ENCODE peak calls at places on chromosomes 6 and 20, in ten cellular contexts. T, A, Q, H, X, V, W, Y, O and K are unnamed samples.

GRCh38 chr20:37796121-37796520 is 102.3 kb downstream of the CTNNBL1 start:
- DNase-seq in T (no peak), A (no peak), Q (no peak), H (no peak), X (no peak), V (no peak), W (no peak), Y (peak), O (no peak), K (no peak)

GRCh38 chr6:33578588-33579011 is 1.5 kb downstream of the BAK1 start:
- DNase-seq in T (no peak), A (no peak), Q (no peak), H (no peak), X (no peak), V (no peak), W (no peak), Y (no peak), O (no peak), K (no peak)

GRCh38 chr6:128361378-128361777 is 159.0 kb downstream of the PTPRK start:
- DNase-seq in T (no peak), A (no peak), Q (no peak), H (no peak), X (no peak), V (no peak), W (no peak), Y (no peak), O (no peak), K (no peak)

GRCh38 chr6:133187114-133187513 is 54.0 kb upstream of the EYA4 start:
- DNase-seq in T (no peak), A (no peak), Q (no peak), H (no peak), X (no peak), V (no peak), W (no peak), Y (no peak), O (no peak), K (no peak)

GRCh38 chr6:111601875-111602274 is 3.8 kb downstream of the TRAF3IP2 start:
- DNase-seq in T (no peak), A (peak), Q (peak), H (no peak), X (no peak), V (no peak), W (no peak), Y (peak), O (no peak), K (no peak)

GRCh38 chr6:1325471-1326309 is 13.8 kb downstream of the FOXQ1 start:
- DNase-seq in T (no peak), A (no peak), Q (no peak), H (peak), X (peak), V (no peak), W (no peak), Y (no peak), O (no peak), K (no peak)

GRCh38 chr20:45425561-45425960 is 9.6 kb downstream of the PIGT start:
- DNase-seq in T (peak), A (no peak), Q (no peak), H (no peak), X (no peak), V (no peak), W (no peak), Y (no peak), O (no peak), K (no peak)

GRCh38 chr6:122692175-122692598 is 82.0 kb downstream of the PKIB start:
- DNase-seq in T (no peak), A (no peak), Q (no peak), H (no peak), X (no peak), V (no peak), W (peak), Y (no peak), O (no peak), K (no peak)

GRCh38 chr6:42520786-42521607 is 42.8 kb upstream of the UBR2 start:
- DNase-seq in T (no peak), A (no peak), Q (no peak), H (no peak), X (peak), V (no peak), W (no peak), Y (no peak), O (no peak), K (no peak)

GRCh38 chr20:46252352-46253091 is 55.8 kb downstream of the CDH22 start:
- DNase-seq in T (no peak), A (no peak), Q (no peak), H (no peak), X (no peak), V (no peak), W (no peak), Y (no peak), O (no peak), K (no peak)

DNA sequence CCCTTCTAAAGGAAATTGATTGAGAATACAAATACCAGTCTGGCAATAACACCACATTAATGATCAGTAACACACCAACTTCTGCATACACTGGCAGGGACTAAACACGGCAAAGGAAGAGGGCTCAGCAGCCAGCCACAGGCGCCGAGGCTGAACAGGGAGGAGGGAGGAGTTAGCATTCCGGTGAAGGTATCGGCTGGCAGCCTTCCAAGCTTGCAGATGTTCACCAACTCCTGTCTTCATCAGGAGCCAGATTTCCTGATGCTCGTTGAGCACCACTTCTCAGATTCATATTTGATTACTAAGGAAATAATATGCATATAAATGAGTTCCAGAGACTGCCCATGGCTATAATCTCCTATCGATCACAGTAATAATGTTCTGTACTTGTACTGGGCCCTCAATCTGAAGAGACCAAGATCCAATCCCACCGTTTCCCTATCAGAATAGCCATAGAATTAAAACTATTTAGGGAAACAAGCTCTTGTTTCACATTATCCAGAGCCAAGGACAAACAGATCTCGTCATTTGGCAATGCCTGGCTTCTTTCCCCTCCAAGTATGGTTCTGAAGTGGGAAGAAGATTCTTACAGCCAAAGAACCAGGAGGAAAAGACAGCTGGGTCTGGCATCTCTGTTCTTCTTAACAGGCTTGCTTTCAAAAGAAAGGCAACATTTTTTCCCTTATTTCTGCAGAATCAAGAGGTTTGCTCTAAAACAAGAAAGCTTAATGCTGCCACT is 42.2 kb downstream of the GFOD1 start:
- DNase-seq in T (no peak), A (peak), Q (peak), H (no peak), X (no peak), V (no peak), W (peak), Y (peak), O (no peak), K (peak)
- H3K27ac ChIP-seq in T (peak), A (peak), Q (peak), H (no peak), X (no peak), V (peak), W (peak), Y (peak), O (no peak), K (no peak)

GRCh38 chr6:12861603-12862002 is 145.0 kb downstream of the PHACTR1 start:
- DNase-seq in T (no peak), A (no peak), Q (no peak), H (no peak), X (no peak), V (no peak), W (no peak), Y (no peak), O (no peak), K (no peak)
- TF ChIP-seq POLR2A in T (no peak), A (no peak), Q (no peak), H (no peak), X (no peak), V (no peak), W (no peak), Y (no peak), O (no peak), K (no peak)

DNA sequence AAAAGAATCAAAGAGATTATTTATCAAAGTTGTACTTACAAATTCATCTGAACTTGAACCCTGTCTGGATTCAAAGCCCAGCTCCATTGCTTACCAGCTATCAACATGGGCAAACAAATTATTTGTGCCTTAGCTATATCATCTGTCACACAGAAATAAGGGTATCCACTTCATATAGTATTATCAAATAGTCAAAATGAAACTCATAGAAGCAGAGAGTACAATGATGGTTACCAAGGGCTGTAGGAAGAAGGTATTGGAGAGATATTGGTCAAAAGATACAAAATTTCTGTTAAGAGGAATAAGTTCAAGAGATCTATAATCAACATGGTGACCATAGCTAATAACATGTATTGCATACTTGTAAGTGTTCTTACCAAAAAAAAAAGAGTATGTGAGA is 87.8 kb upstream of the CCDC28A start:
- DNase-seq in T (no peak), A (no peak), Q (no peak), H (no peak), X (no peak), V (no peak), W (no peak), Y (no peak), O (no peak), K (no peak)
- H3K27ac ChIP-seq in T (no peak), A (no peak), Q (no peak), H (no peak), X (no peak), V (no peak), W (no peak), Y (no peak), O (no peak), K (no peak)

GRCh38 chr6:52675372-52675771 is 4.5 kb downstream of the TMEM14A start:
- DNase-seq in T (no peak), A (no peak), Q (no peak), H (no peak), X (no peak), V (no peak), W (no peak), Y (no peak), O (no peak), K (no peak)

GRCh38 chr6:52667572-52667971 is 3.3 kb upstream of the TMEM14A start:
- DNase-seq in T (no peak), A (no peak), Q (no peak), H (no peak), X (no peak), V (no peak), W (no peak), Y (no peak), O (no peak), K (no peak)

GRCh38 chr6:52670502-52671409 is at the start of gene TMEM14A:
- DNase-seq in T (peak), A (peak), Q (peak), H (peak), X (peak), V (no peak), W (peak), Y (peak), O (peak), K (peak)

DNA sequence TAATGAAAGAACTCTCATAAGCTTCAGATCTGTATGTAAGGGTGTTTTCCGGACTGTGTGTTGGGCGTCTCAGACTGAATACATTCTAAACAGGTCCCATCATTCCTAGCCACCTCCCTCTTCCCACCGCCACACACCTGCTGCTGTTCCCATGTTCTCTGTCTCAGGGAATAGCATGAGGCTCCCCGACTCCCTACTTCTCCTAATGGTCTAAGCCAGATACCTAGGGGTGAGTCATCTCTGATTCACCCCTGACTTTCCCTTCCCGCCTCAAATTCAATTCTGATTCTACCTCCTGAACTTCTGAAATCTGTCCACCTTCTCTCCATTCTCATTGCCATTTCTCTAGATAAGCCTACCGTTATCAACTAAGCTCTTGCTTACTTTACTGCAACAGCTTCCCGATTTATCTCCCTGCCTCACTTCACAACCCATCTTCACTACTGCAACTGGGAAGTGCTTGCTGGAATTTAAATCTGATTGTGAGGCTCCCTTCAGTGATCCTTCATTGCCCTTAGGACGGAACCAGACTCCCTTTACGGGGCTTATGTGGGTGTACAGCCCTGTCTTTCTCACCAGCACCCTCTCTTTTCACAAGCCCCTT is 1.6 kb downstream of the TMEM14A start:
- DNase-seq in T (no peak), A (no peak), Q (no peak), H (peak), X (peak), V (no peak), W (no peak), Y (no peak), O (no peak), K (no peak)
- TF ChIP-seq POLR2A in T (no peak), A (no peak), Q (no peak), H (no peak), X (no peak), V (no peak), W (no peak), Y (no peak), O (no peak), K (no peak)

GRCh38 chr20:34302723-34303528 is at the start of gene AHCY:
- DNase-seq in T (peak), A (peak), Q (peak), H (peak), X (peak), V (peak), W (peak), Y (peak), O (peak), K (peak)

GRCh38 chr20:34302312-34302722 is 838 bp downstream of the AHCY start:
- DNase-seq in T (no peak), A (no peak), Q (no peak), H (peak), X (no peak), V (no peak), W (no peak), Y (no peak), O (no peak), K (no peak)

GRCh38 chr20:34301587-34302311 is 1.4 kb downstream of the AHCY start:
- DNase-seq in T (no peak), A (no peak), Q (no peak), H (no peak), X (no peak), V (no peak), W (no peak), Y (no peak), O (no peak), K (no peak)

GRCh38 chr20:34299925-34300806 is 3.0 kb downstream of the AHCY start:
- DNase-seq in T (no peak), A (no peak), Q (no peak), H (no peak), X (no peak), V (no peak), W (no peak), Y (no peak), O (no peak), K (no peak)

GRCh38 chr20:34300809-34301586 is 2.2 kb downstream of the AHCY start:
- DNase-seq in T (no peak), A (peak), Q (peak), H (no peak), X (no peak), V (no peak), W (no peak), Y (no peak), O (no peak), K (no peak)
- H3K27ac ChIP-seq in T (no peak), A (peak), Q (peak), H (peak), X (peak), V (no peak), W (no peak), Y (no peak), O (no peak), K (no peak)

GRCh38 chr6:6885521-6886088 is 222.2 kb upstream of the RREB1 start:
- DNase-seq in T (peak), A (peak), Q (peak), H (no peak), X (no peak), V (no peak), W (no peak), Y (peak), O (no peak), K (no peak)
- TF ChIP-seq POLR2A in T (no peak), A (peak), Q (no peak), H (no peak), X (no peak), V (no peak), W (no peak), Y (no peak), O (no peak), K (no peak)

GRCh38 chr20:48153105-48153504 is 367.8 kb upstream of the SULF2 start:
- DNase-seq in T (no peak), A (no peak), Q (no peak), H (no peak), X (no peak), V (no peak), W (no peak), Y (no peak), O (no peak), K (no peak)
- H3K27ac ChIP-seq in T (no peak), A (no peak), Q (no peak), H (no peak), X (no peak), V (no peak), W (no peak), Y (no peak), O (peak), K (no peak)

DNA sequence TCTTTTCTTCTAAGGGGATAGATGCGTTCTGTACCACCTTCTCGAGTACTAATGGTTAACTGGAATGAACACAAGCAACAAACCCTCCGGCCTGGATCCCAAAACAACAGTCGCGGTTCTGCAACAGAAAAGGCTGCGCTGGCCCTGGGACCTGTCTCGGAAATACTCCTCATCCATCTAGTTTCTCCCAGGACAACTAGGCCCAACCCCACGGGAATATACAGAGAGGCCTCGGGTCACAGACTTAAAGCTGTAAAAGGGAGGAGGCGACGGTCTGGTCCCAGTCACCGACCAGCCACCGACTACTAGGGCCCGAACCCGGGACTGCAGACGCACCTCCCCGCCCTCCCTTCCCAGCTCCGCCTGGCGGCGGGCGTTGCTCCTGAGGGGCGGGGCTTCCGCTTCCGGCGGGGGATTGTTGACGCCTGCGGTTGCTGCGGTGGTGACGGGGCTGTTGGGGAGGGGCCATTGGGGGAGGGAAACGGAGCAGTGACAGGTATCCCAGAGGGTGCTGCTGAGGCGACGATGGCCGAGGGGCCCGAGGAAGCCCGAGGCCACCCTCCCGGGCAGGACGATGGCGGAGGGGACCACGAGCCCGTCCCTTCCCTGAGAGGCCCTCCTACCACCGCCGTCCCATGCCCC is at the start of gene FAM8A1:
- DNase-seq in T (peak), A (peak), Q (peak), H (peak), X (peak), V (peak), W (peak), Y (peak), O (peak), K (peak)
- TF ChIP-seq POLR2A in T (peak), A (peak), Q (peak), H (peak), X (peak), V (peak), W (peak), Y (peak), O (peak), K (peak)

DNA sequence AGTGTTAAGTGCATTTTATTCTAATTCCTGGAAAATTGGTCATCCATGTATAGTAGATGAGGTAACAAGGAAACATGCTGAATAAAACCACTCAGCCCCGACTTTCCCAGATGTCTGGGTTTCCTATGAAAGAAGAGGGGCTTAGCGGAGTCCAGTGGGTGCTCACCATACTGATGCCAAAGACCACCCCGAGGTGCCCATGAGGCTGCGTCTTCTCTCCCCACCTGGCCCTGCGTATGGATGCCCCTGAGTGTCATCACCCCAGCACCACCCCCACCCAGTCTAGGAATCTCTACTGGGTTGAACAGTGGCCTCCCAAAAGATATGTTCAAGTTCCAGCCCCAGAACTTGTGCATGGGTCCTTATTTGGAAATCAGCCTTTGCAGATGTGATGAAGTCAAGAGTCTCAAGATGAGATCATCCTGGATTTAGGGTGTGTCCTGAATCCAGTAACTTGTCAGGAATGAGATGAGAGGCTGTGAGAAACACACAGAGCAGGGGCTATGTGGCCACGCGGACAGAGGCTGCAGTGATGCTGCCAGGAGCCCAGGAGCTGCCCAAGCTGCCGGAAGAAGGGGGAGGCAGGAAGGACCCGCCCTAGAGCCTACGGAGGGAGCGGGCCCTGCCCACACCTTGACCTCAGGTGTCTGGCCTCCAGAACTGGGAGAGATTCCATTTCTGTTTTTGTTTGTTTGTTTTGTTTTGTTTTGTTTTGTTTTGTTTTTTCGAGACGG is 124.6 kb upstream of the CDH4 start:
- DNase-seq in T (peak), A (no peak), Q (no peak), H (peak), X (no peak), V (no peak), W (no peak), Y (no peak), O (no peak), K (no peak)
- H3K27ac ChIP-seq in T (no peak), A (no peak), Q (no peak), H (peak), X (no peak), V (no peak), W (no peak), Y (no peak), O (no peak), K (no peak)

GRCh38 chr6:27178001-27178730 is 69.3 kb upstream of the PRSS16 start:
- DNase-seq in T (no peak), A (peak), Q (peak), H (peak), X (peak), V (no peak), W (peak), Y (peak), O (no peak), K (peak)
- TF ChIP-seq POLR2A in T (no peak), A (peak), Q (peak), H (no peak), X (no peak), V (no peak), W (no peak), Y (no peak), O (peak), K (no peak)